ENCODE peak calls at places on chromosomes 3 and 15, in five cellular contexts. V is hippocampal formation; T is NCI-H2081; C is activated naive CD4-positive, alpha-beta T cell treated with Interleukin-2 at 50 U/mL for 16 hours; K is T1000. J is an unnamed sample.

GRCh38 chr15:87873501-87873900 is 383.0 kb downstream of the NTRK3 start:
- DNase-seq in V (no peak), C (no peak), K (no peak), T (no peak), J (no peak)

GRCh38 chr3:156665296-156665695 is 9.1 kb upstream of the TIPARP start:
- DNase-seq in C (no peak), V (no peak), T (no peak), K (no peak), J (no peak)

GRCh38 chr3:37032961-37033360 is 39.6 kb downstream of the MLH1 start:
- DNase-seq in T (no peak), K (no peak), V (no peak), C (no peak), J (no peak)

GRCh38 chr3:102457644-102458043 is 22.8 kb downstream of the ZPLD1 start:
- DNase-seq in C (no peak), T (no peak), V (no peak), K (no peak), J (peak)

GRCh38 chr15:94638183-94638582 is 406.8 kb downstream of the MCTP2 start:
- DNase-seq in K (no peak), V (no peak), T (no peak), C (no peak), J (no peak)

GRCh38 chr3:196537319-196537984 is 22.3 kb upstream of the SMCO1 start:
- DNase-seq in V (no peak), K (no peak), C (peak), T (no peak), J (no peak)

GRCh38 chr15:55998478-55998877 is 5.1 kb upstream of the NEDD4 start:
- DNase-seq in T (no peak), V (no peak), K (no peak), C (no peak), J (no peak)

GRCh38 chr3:161640201-161640600 is 143.6 kb downstream of the OTOL1 start:
- DNase-seq in T (no peak), K (no peak), C (no peak), V (no peak), J (no peak)

GRCh38 chr3:193240436-193240849 is 579 bp upstream of the PLAAT1 start:
- DNase-seq in C (no peak), V (no peak), K (no peak), T (peak), J (peak)

GRCh38 chr3:141659821-141660597 is 78.1 kb upstream of the RNF7 start:
- DNase-seq in V (peak), K (peak), C (no peak), T (peak), J (no peak)

GRCh38 chr3:157040456-157040855 is 119.5 kb downstream of the CCNL1 start:
- DNase-seq in K (no peak), V (no peak), T (no peak), C (no peak), J (no peak)

GRCh38 chr15:33016405-33017024 is 178.0 kb downstream of the FMN1 start:
- DNase-seq in K (no peak), V (no peak), T (peak), C (no peak), J (no peak)

GRCh38 chr3:37245003-37245402 is 70.6 kb upstream of the LRRFIP2 start:
- DNase-seq in C (no peak), K (no peak), T (peak), V (no peak), J (no peak)

GRCh38 chr3:31224936-31225335 is 307.8 kb upstream of the STT3B start:
- DNase-seq in V (no peak), K (no peak), C (no peak), T (no peak), J (no peak)

GRCh38 chr3:149356630-149357029 is 20.8 kb downstream of the TM4SF1 start:
- DNase-seq in T (no peak), V (no peak), K (no peak), C (no peak), J (no peak)

GRCh38 chr15:87045741-87046140 is 966.1 kb downstream of the AGBL1 start:
- DNase-seq in V (no peak), C (no peak), K (no peak), T (no peak), J (no peak)

GRCh38 chr15:101446527-101447167 is 42.9 kb downstream of the PCSK6 start:
- DNase-seq in K (no peak), C (no peak), V (no peak), T (no peak), J (no peak)

GRCh38 chr15:99306694-99307338 is 55.5 kb downstream of the LRRC28 start:
- DNase-seq in V (no peak), T (peak), C (no peak), K (no peak), J (peak)

GRCh38 chr3:168117853-168118313 is 22.2 kb upstream of the GOLIM4 start:
- DNase-seq in C (no peak), T (no peak), K (no peak), V (no peak), J (no peak)

GRCh38 chr3:152524198-152525140 is 255.7 kb downstream of the MBNL1 start:
- DNase-seq in C (peak), V (no peak), K (no peak), T (peak), J (no peak)

GRCh38 chr3:187146389-187146788 is 7.1 kb upstream of the RPL39L start:
- DNase-seq in V (no peak), K (no peak), C (no peak), T (no peak), J (no peak)

GRCh38 chr3:195162033-195162669 is 108.8 kb downstream of the XXYLT1 start:
- DNase-seq in T (peak), C (no peak), K (no peak), V (peak), J (no peak)

GRCh38 chr3:30977592-30977991 is 83.1 kb upstream of the GADL1 start:
- DNase-seq in C (no peak), K (no peak), T (no peak), V (no peak), J (no peak)

GRCh38 chr3:57130426-57131209 is 34.5 kb downstream of the IL17RD start:
- DNase-seq in V (no peak), K (no peak), C (no peak), T (peak), J (peak)

GRCh38 chr15:92928351-92928750 is 28.2 kb downstream of the CHD2 start:
- DNase-seq in K (no peak), V (no peak), T (no peak), C (no peak), J (no peak)

GRCh38 chr15:70799667-70800450 is 36.5 kb upstream of the UACA start:
- DNase-seq in C (no peak), T (no peak), K (no peak), V (no peak), J (no peak)

GRCh38 chr15:100925480-100925879 is 6.3 kb downstream of the LRRK1 start:
- DNase-seq in V (no peak), T (no peak), C (no peak), K (no peak), J (no peak)

GRCh38 chr15:68578960-68579935 is at the start of gene CORO2B:
- DNase-seq in K (peak), C (peak), T (peak), V (peak), J (no peak)

GRCh38 chr3:111715911-111716523 is 120.9 kb upstream of the ZBED2 start:
- DNase-seq in T (peak), K (peak), C (peak), V (peak), J (no peak)

GRCh38 chr3:126459763-126460127 is 15.9 kb downstream of the ZXDC start:
- DNase-seq in K (no peak), V (no peak), C (no peak), T (no peak), J (no peak)

GRCh38 chr15:101266787-101267186 is 10.5 kb downstream of the SELENOS start:
- DNase-seq in K (no peak), T (no peak), C (no peak), V (no peak), J (no peak)

GRCh38 chr15:37582852-37583251 is 351.6 kb upstream of the TMCO5A start:
- DNase-seq in V (no peak), K (no peak), C (no peak), T (no peak), J (no peak)

GRCh38 chr15:74053497-74053896 is 28.9 kb downstream of the GOLGA6A start:
- DNase-seq in C (no peak), K (no peak), T (no peak), V (no peak), J (no peak)

GRCh38 chr15:91908401-91908800 is 54.9 kb downstream of the SLCO3A1 start:
- DNase-seq in V (no peak), T (no peak), C (no peak), K (no peak), J (no peak)